ENCODE peak calls at places on chromosomes 7 and 10, in five cellular contexts. S is endothelial cell; K is activated effector memory CD4-positive, alpha-beta T cell treated with anti-CD3 and anti-CD28 coated beads, Interleukin-2, amount 50 U/mL, for 16 hours; Z is HS-5; R is NCI-H1092. E is an unnamed sample.

GRCh38 chr7:155380986-155381851 is 76.7 kb upstream of the EN2 start:
- DNase-seq in Z (no peak), S (no peak), K (no peak), R (no peak), E (no peak)

GRCh38 chr10:105682911-105683310 is 1041.8 kb downstream of the SORCS3 start:
- DNase-seq in K (no peak), Z (no peak), R (no peak), S (no peak), E (no peak)

GRCh38 chr7:2014391-2015241 is 218.1 kb downstream of the MAD1L1 start:
- DNase-seq in Z (no peak), K (peak; percentile 58), R (no peak), S (no peak), E (no peak)

GRCh38 chr10:75209325-75210192 is 1.0 kb upstream of the VDAC2 start:
- DNase-seq in K (peak; percentile 92), Z (no peak), S (peak; percentile 37), R (peak; percentile 42), E (no peak)

GRCh38 chr7:123738356-123738755 is 10.4 kb downstream of the WASL start:
- DNase-seq in Z (no peak), K (no peak), S (no peak), R (no peak), E (no peak)

GRCh38 chr7:27901028-27901760 is 161.2 kb downstream of the TAX1BP1 start:
- DNase-seq in R (no peak), S (no peak), Z (peak; percentile 34), K (peak; percentile 64), E (peak; percentile 14)

GRCh38 chr7:24725554-24726260 is 31.6 kb downstream of the GSDME start:
- DNase-seq in Z (no peak), R (no peak), S (no peak), K (no peak), E (no peak)

GRCh38 chr7:117737882-117738281 is 135.4 kb downstream of the CTTNBP2 start:
- DNase-seq in R (no peak), S (no peak), K (no peak), Z (no peak), E (no peak)

GRCh38 chr7:106177738-106178592 is 65.9 kb upstream of the SYPL1 start:
- DNase-seq in K (no peak), S (no peak), R (no peak), Z (no peak), E (no peak)

GRCh38 chr7:47071866-47072265 is 510.0 kb downstream of the TNS3 start:
- DNase-seq in S (no peak), R (no peak), Z (no peak), K (no peak), E (no peak)

GRCh38 chr7:128103498-128104108 is 72.4 kb upstream of the LRRC4 start:
- DNase-seq in R (no peak), Z (no peak), K (no peak), S (no peak), E (no peak)

GRCh38 chr7:69211739-69212138 is 386.5 kb upstream of the AUTS2 start:
- DNase-seq in Z (no peak), R (peak; percentile 77), K (no peak), S (no peak), E (no peak)

GRCh38 chr7:20653636-20654035 is 38.2 kb downstream of the ABCB5 start:
- DNase-seq in Z (no peak), K (no peak), S (no peak), R (no peak), E (no peak)

GRCh38 chr10:61217851-61218565 is 235.2 kb downstream of the TMEM26 start:
- DNase-seq in K (no peak), S (no peak), R (no peak), Z (no peak), E (no peak)

GRCh38 chr10:71486465-71487114 is 89.9 kb downstream of the CDH23 start:
- DNase-seq in S (peak; percentile 85), R (peak; percentile 28), K (peak; percentile 69), Z (no peak), E (no peak)

GRCh38 chr10:22171131-22171530 is 46.7 kb downstream of the EBLN1 start:
- DNase-seq in R (no peak), K (no peak), S (no peak), Z (no peak), E (no peak)

GRCh38 chr7:55231736-55232280 is 133.3 kb upstream of the LANCL2 start:
- DNase-seq in S (no peak), K (no peak), R (no peak), Z (no peak), E (no peak)

GRCh38 chr7:141039366-141039765 is 24.6 kb upstream of the MRPS33 start:
- DNase-seq in K (no peak), R (no peak), Z (no peak), S (no peak), E (no peak)

GRCh38 chr10:6737080-6737641 is 157.1 kb upstream of the PRKCQ start:
- DNase-seq in Z (no peak), K (no peak), R (no peak), S (no peak), E (peak; percentile 50)

GRCh38 chr7:148911626-148912025 is 27.5 kb upstream of the EZH2 start:
- DNase-seq in S (no peak), Z (no peak), K (peak; percentile 67), R (no peak), E (no peak)

GRCh38 chr10:90031776-90032175 is 330.4 kb downstream of the KIF20B start:
- DNase-seq in R (no peak), Z (no peak), S (no peak), K (no peak), E (no peak)

GRCh38 chr7:92831716-92832622 is 4.4 kb downstream of the CDK6 start:
- DNase-seq in S (no peak), R (no peak), Z (peak; percentile 80), K (peak; percentile 67), E (no peak)

GRCh38 chr10:24882047-24882698 is 70.2 kb downstream of the PRTFDC1 start:
- DNase-seq in R (no peak), Z (no peak), K (peak; percentile 66), S (no peak), E (no peak)

GRCh38 chr7:158472631-158473030 is 115.0 kb downstream of the PTPRN2 start:
- DNase-seq in K (peak; percentile 17), R (no peak), S (no peak), Z (no peak), E (no peak)

GRCh38 chr10:69409968-69410367 is 6.8 kb downstream of the TACR2 start:
- DNase-seq in R (no peak), K (no peak), Z (no peak), S (no peak), E (no peak)

GRCh38 chr10:93070378-93071176 is 3.1 kb upstream of the CYP26A1 start:
- DNase-seq in S (no peak), R (no peak), K (no peak), Z (no peak), E (no peak)

GRCh38 chr7:1288390-1288995 is 55.8 kb downstream of the UNCX start:
- DNase-seq in Z (no peak), S (no peak), K (no peak), R (no peak), E (no peak)

GRCh38 chr7:55251313-55251712 is 113.8 kb upstream of the LANCL2 start:
- DNase-seq in R (no peak), Z (no peak), S (no peak), K (no peak), E (no peak)

GRCh38 chr10:63209703-63210102 is 76.6 kb downstream of the NRBF2 start:
- DNase-seq in K (no peak), R (no peak), Z (no peak), S (no peak), E (no peak)

GRCh38 chr7:74587435-74588126 is 69.9 kb upstream of the GTF2I start:
- DNase-seq in Z (peak; percentile 82), K (no peak), S (peak; percentile 45), R (no peak), E (peak; percentile 93)

GRCh38 chr7:33639552-33640197 is 265.7 kb upstream of the BMPER start:
- DNase-seq in Z (no peak), R (no peak), S (no peak), K (no peak), E (no peak)

GRCh38 chr10:104267721-104268690 is 978 bp upstream of the GSTO2 start:
- DNase-seq in S (no peak), R (no peak), K (peak; percentile 74), Z (no peak), E (no peak)

GRCh38 chr7:73509463-73509862 is 12.6 kb downstream of the BAZ1B start:
- DNase-seq in S (no peak), K (no peak), Z (no peak), R (no peak), E (peak; percentile 26)